ENCODE peak calls at places on chromosome 17, in nine cellular contexts. L is right lobe of liver; Q is amygdala; M is fibroblast of gingiva; S is RCC 7860; Y is Panc1; B is NCI-H1092 treated with DMSO at 0.1 percent for 48 hours; G is HAP-1; T is activated CD4-positive, alpha-beta T cell treated with anti-CD3 and anti-CD28 coated beads, Interleukin-2, amount 10 ng/mL, durations not matched to agents 7 days and 5 days. A is an unnamed sample.

GRCh38 chr17:57644311-57644710 is 100.8 kb downstream of the CCDC182 start:
- DNase-seq in G (no peak), L (no peak), Q (no peak), S (no peak), Y (no peak), B (no peak), M (no peak), T (no peak), A (no peak)

GRCh38 chr17:69761767-69762321 is 313.2 kb upstream of the KCNJ16 start:
- DNase-seq in L (no peak), M (peak), Q (no peak), Y (peak), G (no peak), S (peak), B (no peak), T (no peak), A (no peak)

GRCh38 chr17:61862105-61862574 is 1.2 kb downstream of the BRIP1 start:
- DNase-seq in Q (no peak), S (peak), B (no peak), T (no peak), M (no peak), L (no peak), G (no peak), Y (no peak), A (no peak)

GRCh38 chr17:40314557-40314953 is 5.6 kb downstream of the RARA start:
- DNase-seq in M (peak), T (peak), L (peak), Q (peak), Y (peak), B (peak), S (peak), G (no peak), A (peak)

GRCh38 chr17:47274319-47275069 is 20.9 kb downstream of the ITGB3 start:
- DNase-seq in M (no peak), B (no peak), G (no peak), T (no peak), Q (no peak), L (no peak), Y (no peak), S (no peak), A (no peak)

GRCh38 chr17:34095101-34095500 is 160.0 kb upstream of the CCL2 start:
- DNase-seq in S (no peak), G (no peak), Y (no peak), B (no peak), T (no peak), L (no peak), Q (no peak), M (no peak), A (no peak)

GRCh38 chr17:4728124-4728523 is 3.1 kb upstream of the MED11 start:
- DNase-seq in B (no peak), L (no peak), M (no peak), Q (no peak), Y (no peak), T (no peak), S (no peak), G (no peak), A (no peak)

GRCh38 chr17:82487898-82488297 is 29.4 kb downstream of the NARF start:
- DNase-seq in Y (no peak), T (no peak), L (no peak), G (no peak), M (no peak), Q (peak), S (no peak), B (no peak), A (no peak)

GRCh38 chr17:1200440-1200839 is 20.7 kb upstream of the ABR start:
- DNase-seq in Y (no peak), B (no peak), T (no peak), S (no peak), G (no peak), Q (no peak), M (no peak), L (no peak), A (no peak)

GRCh38 chr17:37301288-37301687 is 74.5 kb upstream of the C17orf78 start:
- DNase-seq in G (no peak), M (peak), L (no peak), T (no peak), Q (peak), B (no peak), Y (no peak), S (no peak), A (no peak)

GRCh38 chr17:28763804-28764266 is 20.0 kb downstream of the TRAF4 start:
- DNase-seq in L (peak), M (peak), T (peak), Y (peak), B (peak), G (peak), Q (peak), S (peak), A (peak)

GRCh38 chr17:16215002-16215272 is 397 bp downstream of the NCOR1 start:
- DNase-seq in B (peak), L (peak), M (peak), G (no peak), T (peak), Q (no peak), S (no peak), Y (no peak), A (no peak)

GRCh38 chr17:4605826-4606225 is 21.5 kb downstream of the SMTNL2 start:
- DNase-seq in T (no peak), B (no peak), Y (no peak), Q (no peak), S (no peak), M (peak), G (no peak), L (no peak), A (no peak)

GRCh38 chr17:58658804-58659713 is 32.8 kb downstream of the TEX14 start:
- DNase-seq in L (peak), T (peak), Q (peak), M (peak), B (peak), Y (peak), G (no peak), S (peak), A (peak)

GRCh38 chr17:78355045-78355641 is 4.7 kb downstream of the SOCS3 start:
- DNase-seq in M (no peak), Y (no peak), T (peak), Q (no peak), L (peak), G (no peak), B (no peak), S (no peak), A (no peak)

A was measured in activated CD4-positive, CD25-positive, alpha-beta regulatory T cell.